ENCODE peak calls at places on chromosomes 5 and 9, in six cellular contexts. E is hepatocyte, T is AG04450, L is sigmoid colon, H is GM23248, F is endothelial cell of umbilical vein. I is an unnamed sample.
A peak's percentile ranks its signal among the peaks of the same experiment; 100 is the strongest.

GRCh38 chr5:850511-851006 is at the start of gene ZDHHC11:
- DNase-seq in E (peak; percentile 28), L (peak; percentile 67), T (no peak), F (no peak), H (no peak), I (no peak)

GRCh38 chr9:17810728-17811634 is 232.1 kb downstream of the SH3GL2 start:
- DNase-seq in T (peak; percentile 23), H (peak; percentile 84), E (peak; percentile 90), L (peak; percentile 70), F (peak; percentile 59), I (peak; percentile 55)

GRCh38 chr9:113963914-113964739 is 88.0 kb downstream of the ZNF618 start:
- DNase-seq in E (no peak), L (no peak), F (no peak), H (no peak), T (no peak), I (no peak)

GRCh38 chr9:2810424-2811075 is 33.3 kb downstream of the PUM3 start:
- DNase-seq in E (no peak), H (no peak), L (no peak), F (no peak), T (no peak), I (no peak)

GRCh38 chr5:176793343-176793699 is 17.0 kb upstream of the UNC5A start:
- DNase-seq in E (no peak), H (no peak), T (no peak), F (no peak), L (no peak), I (no peak)

GRCh38 chr9:111527347-111527746 is 2.4 kb downstream of the ZNF483 start:
- DNase-seq in F (no peak), L (no peak), H (peak; percentile 47), T (no peak), E (no peak), I (no peak)

GRCh38 chr5:143582869-143583268 is 179.4 kb upstream of the NR3C1 start:
- DNase-seq in H (peak; percentile 31), T (no peak), L (no peak), F (no peak), E (no peak), I (no peak)

GRCh38 chr5:78129632-78130031 is 164.9 kb downstream of the AP3B1 start:
- DNase-seq in H (no peak), F (no peak), T (no peak), L (no peak), E (no peak), I (no peak)

GRCh38 chr5:61416010-61416409 is 84.0 kb downstream of the ZSWIM6 start:
- DNase-seq in E (peak; percentile 17), T (no peak), L (no peak), H (no peak), F (no peak), I (peak; percentile 16)

GRCh38 chr9:108142504-108143201 is 653.1 kb upstream of the KLF4 start:
- DNase-seq in T (no peak), F (peak; percentile 89), E (peak; percentile 65), L (peak; percentile 97), H (peak; percentile 83), I (peak; percentile 51)

GRCh38 chr9:70113403-70114022 is 69.9 kb downstream of the MAMDC2 start:
- DNase-seq in E (peak; percentile 67), H (peak; percentile 80), F (peak; percentile 70), L (peak; percentile 78), T (no peak), I (peak; percentile 70)

GRCh38 chr9:115498338-115498737 is 380.4 kb upstream of the TNC start:
- DNase-seq in L (no peak), F (no peak), T (no peak), E (peak; percentile 52), H (no peak), I (no peak)

GRCh38 chr5:36462295-36463021 is 143.9 kb upstream of the SLC1A3 start:
- DNase-seq in E (no peak), T (no peak), H (peak; percentile 23), L (no peak), F (no peak), I (no peak)

GRCh38 chr9:120152295-120152694 is 427.7 kb downstream of the CDK5RAP2 start:
- DNase-seq in E (no peak), L (no peak), F (no peak), T (no peak), H (no peak), I (no peak)

GRCh38 chr9:82170871-82171270 is 182.3 kb downstream of the SPATA31D1 start:
- DNase-seq in L (no peak), T (no peak), H (peak; percentile 23), E (peak; percentile 7), F (no peak), I (no peak)

GRCh38 chr5:65861830-65862241 is 64.5 kb upstream of the ERBIN start:
- DNase-seq in F (no peak), E (no peak), H (peak; percentile 95), T (peak; percentile 71), L (no peak), I (peak; percentile 90)

GRCh38 chr9:23774266-23774665 is 51.8 kb downstream of the ELAVL2 start:
- DNase-seq in T (no peak), L (no peak), H (peak; percentile 20), E (no peak), F (no peak), I (no peak)

GRCh38 chr9:683509-684021 is 157.9 kb upstream of the DMRT1 start:
- DNase-seq in H (no peak), E (no peak), L (no peak), F (no peak), T (no peak), I (no peak)

GRCh38 chr9:686381-686813 is 155.1 kb upstream of the DMRT1 start:
- DNase-seq in E (no peak), F (peak; percentile 87), T (no peak), H (peak; percentile 87), L (no peak), I (no peak)

GRCh38 chr9:684950-685340 is 156.6 kb upstream of the DMRT1 start:
- DNase-seq in F (peak; percentile 89), T (no peak), L (no peak), H (peak; percentile 92), E (peak; percentile 68), I (peak; percentile 80)

GRCh38 chr9:682633-683508 is 158.6 kb upstream of the DMRT1 start:
- DNase-seq in L (no peak), H (peak; percentile 66), E (peak; percentile 85), T (no peak), F (peak; percentile 94), I (no peak)

GRCh38 chr9:684055-684949 is 157.2 kb upstream of the DMRT1 start:
- DNase-seq in L (no peak), H (peak; percentile 75), T (no peak), F (peak; percentile 81), E (peak; percentile 49), I (peak; percentile 33)
- H3K4me3 ChIP-seq in L (peak overlapping the region; percentile 45), H (peak overlapping the region; percentile 71), T (peak overlapping the region; percentile 50), F (peak overlapping the region; percentile 70), E (no peak overlapping the region), I (peak overlapping the region; percentile 22)

DNA sequence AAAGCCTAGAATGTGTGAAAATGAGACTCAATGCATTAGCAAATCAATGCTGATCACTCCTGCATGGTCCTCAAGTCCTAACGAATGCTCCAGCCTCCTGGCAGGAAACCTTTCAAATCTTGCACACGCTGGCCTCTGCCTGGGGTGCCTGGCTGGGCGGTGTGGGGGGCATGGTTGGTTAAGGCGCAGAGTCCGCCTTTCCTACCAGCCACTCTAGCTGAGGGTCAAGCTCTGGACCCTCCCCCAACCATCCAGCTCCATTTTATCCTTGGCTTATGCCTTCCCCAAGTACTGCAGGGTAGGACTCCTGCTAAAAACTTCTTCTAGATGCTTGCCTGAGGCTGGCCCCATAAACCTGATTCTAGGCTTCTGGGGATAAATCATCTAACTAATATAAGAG is 850 bp upstream of the MVB12B start:
- DNase-seq in T (no peak), E (no peak), L (no peak), H (no peak), F (no peak), I (no peak)
- H3K27ac ChIP-seq in T (no peak overlapping the region), E (peak overlapping the region; percentile 92), L (peak overlapping the region; percentile 86), H (no peak overlapping the region), F (no peak overlapping the region), I (no peak overlapping the region)

DNA sequence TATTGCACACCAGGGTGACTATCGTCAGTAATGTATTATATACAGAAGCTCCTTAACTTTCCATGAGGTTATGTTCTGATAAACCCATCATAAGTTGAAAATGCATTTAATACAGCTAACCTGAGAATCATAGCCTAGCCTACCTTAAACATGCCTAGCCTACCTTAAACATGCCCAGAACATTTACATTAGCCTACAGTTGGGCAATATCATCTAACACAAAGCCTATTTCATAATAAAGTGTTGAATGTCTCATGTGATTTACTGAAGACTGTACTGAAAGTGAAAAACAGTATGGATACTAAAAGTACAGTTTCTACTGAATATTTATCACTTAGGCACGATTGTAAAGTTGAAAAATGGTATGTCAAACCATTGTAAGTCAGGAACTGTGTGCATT is 1.5 kb downstream of the GM2A start:
- DNase-seq in E (no peak), F (no peak), T (no peak), H (no peak), L (no peak), I (no peak)
- H3K4me3 ChIP-seq in E (no peak overlapping the region), F (no peak overlapping the region), T (no peak overlapping the region), H (peak overlapping the region; percentile 99), L (peak overlapping the region; percentile 76), I (no peak overlapping the region)

GRCh38 chr5:74188341-74188740 is 452.2 kb downstream of the ENC1 start:
- DNase-seq in T (no peak), E (no peak), L (no peak), H (peak; percentile 9), F (no peak), I (no peak)

GRCh38 chr5:74186351-74187315 is 453.9 kb downstream of the ENC1 start:
- DNase-seq in T (no peak), L (no peak), E (no peak), F (no peak), H (peak; percentile 60), I (peak; percentile 45)

GRCh38 chr5:74184649-74185048 is 455.9 kb downstream of the ENC1 start:
- DNase-seq in E (no peak), L (no peak), H (no peak), T (no peak), F (no peak), I (no peak)

GRCh38 chr5:74185599-74185998 is 454.9 kb downstream of the ENC1 start:
- DNase-seq in T (no peak), F (no peak), L (no peak), E (no peak), H (no peak), I (no peak)

DNA sequence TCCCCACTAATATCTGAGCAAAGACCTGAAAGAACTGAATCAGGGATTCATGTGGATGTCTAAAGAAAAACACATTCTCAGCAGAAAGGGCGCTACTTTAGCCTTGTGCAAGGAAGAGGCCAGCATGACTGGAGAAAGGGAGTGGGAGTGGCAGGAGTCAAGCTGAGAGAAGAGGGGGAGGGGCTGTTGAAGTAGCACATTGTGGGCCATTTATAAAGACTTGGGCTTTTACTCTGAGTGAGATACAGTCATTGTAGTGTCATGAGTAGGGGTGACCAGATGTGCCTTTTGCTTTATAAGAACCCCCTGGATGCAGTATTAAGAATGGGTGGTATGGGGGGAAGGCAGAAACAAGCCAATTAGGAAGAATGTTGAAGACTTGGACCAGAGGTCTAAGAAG is 452.8 kb downstream of the ENC1 start:
- DNase-seq in T (no peak), E (no peak), H (no peak), F (no peak), L (no peak), I (no peak)
- H3K27ac ChIP-seq in T (no peak overlapping the region), E (no peak overlapping the region), H (no peak overlapping the region), F (no peak overlapping the region), L (no peak overlapping the region), I (no peak overlapping the region)

GRCh38 chr5:43396762-43397304 is 15.4 kb downstream of the CCL28 start:
- DNase-seq in H (peak; percentile 62), F (peak; percentile 26), T (no peak), E (peak; percentile 22), L (peak; percentile 64), I (no peak)
- H3K4me3 ChIP-seq in H (peak overlapping the region; percentile 76), F (peak overlapping the region; percentile 74), T (peak overlapping the region; percentile 52), E (no peak overlapping the region), L (peak overlapping the region; percentile 53), I (peak overlapping the region; percentile 56)